ENCODE peak calls at places on chromosome 9, in ten cellular contexts. H is HTR-8/SVneo, J is fibroblast of lung, U is RWPE1, V is Karpas-422, O is tibial artery, S is GM19239, T is NT2/D1, N is left colon, E is NCI-H510A. K is an unnamed sample.

GRCh38 chr9:81597749-81598497 is 91.4 kb downstream of the TLE1 start:
- DNase-seq in H (no peak), J (no peak), U (no peak), V (no peak), O (no peak), S (no peak), T (no peak), N (no peak), E (no peak), K (peak; percentile 6)

GRCh38 chr9:20478780-20479179 is 143.5 kb downstream of the MLLT3 start:
- DNase-seq in H (no peak), J (no peak), U (no peak), V (no peak), O (no peak), S (no peak), T (no peak), N (no peak), E (no peak), K (no peak)

GRCh38 chr9:2014148-2014547 is 999 bp upstream of the SMARCA2 start:
- DNase-seq in H (no peak), J (no peak), U (no peak), V (no peak), O (no peak), S (no peak), T (no peak), N (no peak), E (no peak), K (no peak)

GRCh38 chr9:129761901-129762359 is 9.1 kb upstream of the PTGES start:
- DNase-seq in H (no peak), J (peak; percentile 48), U (no peak), V (no peak), O (no peak), S (no peak), T (peak; percentile 62), N (peak; percentile 33), E (no peak), K (no peak)

GRCh38 chr9:123074627-123075026 is 41.2 kb downstream of the GPR21 start:
- DNase-seq in H (no peak), J (no peak), U (no peak), V (no peak), O (no peak), S (no peak), T (no peak), N (no peak), E (no peak), K (no peak)

GRCh38 chr9:89502038-89502601 is 4.2 kb upstream of the SEMA4D start:
- DNase-seq in H (no peak), J (no peak), U (no peak), V (no peak), O (no peak), S (no peak), T (no peak), N (no peak), E (no peak), K (no peak)

GRCh38 chr9:82930116-82930515 is 132.8 kb downstream of the RASEF start:
- DNase-seq in H (no peak), J (peak; percentile 32), U (no peak), V (no peak), O (no peak), S (no peak), T (no peak), N (no peak), E (no peak), K (no peak)

GRCh38 chr9:110114888-110115259 is 93.1 kb downstream of the C9orf152 start:
- DNase-seq in H (no peak), J (peak; percentile 47), U (no peak), V (no peak), O (no peak), S (no peak), T (peak; percentile 55), N (no peak), E (no peak), K (no peak)

GRCh38 chr9:113578877-113579269 is 115.3 kb downstream of the RGS3 start:
- DNase-seq in H (peak; percentile 93), J (peak; percentile 99), U (peak; percentile 98), V (peak; percentile 54), O (no peak), S (peak; percentile 89), T (no peak), N (peak; percentile 76), E (peak; percentile 33), K (peak; percentile 83)

GRCh38 chr9:33125441-33125840 is 41.7 kb downstream of the B4GALT1 start:
- DNase-seq in H (no peak), J (no peak), U (no peak), V (no peak), O (no peak), S (no peak), T (no peak), N (no peak), E (no peak), K (no peak)

GRCh38 chr9:33222031-33222430 is 17.9 kb upstream of the SPINK4 start:
- DNase-seq in H (no peak), J (no peak), U (peak; percentile 38), V (no peak), O (no peak), S (no peak), T (no peak), N (no peak), E (no peak), K (peak; percentile 68)

GRCh38 chr9:16266648-16267276 is 603.7 kb downstream of the BNC2 start:
- DNase-seq in H (no peak), J (no peak), U (no peak), V (peak; percentile 70), O (no peak), S (peak; percentile 9), T (peak; percentile 28), N (no peak), E (no peak), K (peak; percentile 31)

GRCh38 chr9:2242778-2243395 is 227.7 kb downstream of the SMARCA2 start:
- DNase-seq in H (no peak), J (peak; percentile 33), U (no peak), V (peak; percentile 57), O (no peak), S (no peak), T (no peak), N (peak; percentile 26), E (no peak), K (peak; percentile 30)

GRCh38 chr9:87677776-87678587 is 47.9 kb upstream of the CTSL start:
- DNase-seq in H (no peak), J (no peak), U (no peak), V (no peak), O (no peak), S (no peak), T (no peak), N (no peak), E (no peak), K (no peak)

GRCh38 chr9:4750021-4750673 is 9.1 kb upstream of the AK3 start:
- DNase-seq in H (peak; percentile 45), J (peak; percentile 46), U (no peak), V (peak; percentile 81), O (no peak), S (no peak), T (no peak), N (no peak), E (no peak), K (peak; percentile 73)

GRCh38 chr9:34652608-34653007 is 623 bp downstream of the IL11RA start:
- DNase-seq in H (no peak), J (no peak), U (no peak), V (no peak), O (no peak), S (no peak), T (no peak), N (no peak), E (no peak), K (no peak)

GRCh38 chr9:128098017-128098935 is 29.3 kb downstream of the PTGES2 start:
- DNase-seq in H (peak; percentile 91), J (peak; percentile 98), U (peak; percentile 99), V (peak; percentile 92), O (peak; percentile 98), S (no peak), T (peak; percentile 98), N (peak; percentile 98), E (peak; percentile 94), K (no peak)

GRCh38 chr9:110303136-110303535 is 34.5 kb downstream of the TXNDC8 start:
- DNase-seq in H (no peak), J (no peak), U (no peak), V (no peak), O (no peak), S (no peak), T (no peak), N (no peak), E (no peak), K (no peak)

GRCh38 chr9:35563791-35564197 is 41.3 kb upstream of the TESK1 start:
- DNase-seq in H (no peak), J (no peak), U (no peak), V (no peak), O (peak; percentile 91), S (no peak), T (no peak), N (no peak), E (no peak), K (no peak)

GRCh38 chr9:6564370-6564769 is 81.2 kb downstream of the GLDC start:
- DNase-seq in H (no peak), J (peak; percentile 64), U (no peak), V (no peak), O (no peak), S (no peak), T (no peak), N (no peak), E (no peak), K (no peak)

GRCh38 chr9:136196465-136197371 is 8.2 kb downstream of the LHX3 start:
- DNase-seq in H (no peak), J (no peak), U (no peak), V (peak; percentile 74), O (no peak), S (no peak), T (no peak), N (no peak), E (no peak), K (peak; percentile 46)

GRCh38 chr9:35798658-35799366 is 7.4 kb downstream of the NPR2 start:
- DNase-seq in H (no peak), J (peak; percentile 62), U (peak; percentile 75), V (no peak), O (no peak), S (no peak), T (no peak), N (no peak), E (no peak), K (no peak)

GRCh38 chr9:137156567-137157375 is 13.1 kb downstream of the LRRC26 start:
- DNase-seq in H (no peak), J (no peak), U (peak; percentile 84), V (peak; percentile 72), O (no peak), S (no peak), T (no peak), N (no peak), E (no peak), K (peak; percentile 68)

K was measured in NAMALWA.